ENCODE peak calls at places on chromosomes 3 and 15, in ten cellular contexts. E is AG09309; I is right atrium auricular region; V is suprapubic skin; R is fibroblast of lung; C is HFF-Myc; P is A549; G is cardiac muscle cell; U is CD8-positive, alpha-beta T cell; A is uterus. K is an unnamed sample.

GRCh38 chr15:101456079-101456791 is 33.3 kb downstream of the PCSK6 start:
- DNase-seq in E (no peak), I (no peak), V (no peak), R (no peak), C (no peak), P (no peak), G (no peak), U (no peak), A (no peak), K (no peak)

GRCh38 chr3:71180524-71180923 is 403.0 kb downstream of the FOXP1 start:
- DNase-seq in E (no peak), I (no peak), V (no peak), R (no peak), C (no peak), P (no peak), G (no peak), U (no peak), A (no peak), K (no peak)

GRCh38 chr3:84209473-84209872 is 749.3 kb upstream of the CADM2 start:
- DNase-seq in E (no peak), I (no peak), V (no peak), R (no peak), C (no peak), P (no peak), G (no peak), U (no peak), A (no peak), K (no peak)

GRCh38 chr3:184785106-184785505 is 26.9 kb upstream of the VPS8 start:
- DNase-seq in E (no peak), I (no peak), V (no peak), R (no peak), C (no peak), P (no peak), G (no peak), U (no peak), A (no peak), K (no peak)

GRCh38 chr3:31035681-31036080 is 141.2 kb upstream of the GADL1 start:
- DNase-seq in E (no peak), I (no peak), V (no peak), R (no peak), C (no peak), P (no peak), G (no peak), U (no peak), A (no peak), K (no peak)

GRCh38 chr3:172152294-172152649 is 112.9 kb downstream of the FNDC3B start:
- DNase-seq in E (no peak), I (no peak), V (no peak), R (no peak), C (no peak), P (no peak), G (peak), U (no peak), A (no peak), K (no peak)

GRCh38 chr3:128006061-128006470 is 46.2 kb upstream of the SEC61A1 start:
- DNase-seq in E (no peak), I (no peak), V (no peak), R (no peak), C (no peak), P (no peak), G (no peak), U (no peak), A (no peak), K (no peak)

GRCh38 chr3:183148056-183148455 is 14.5 kb downstream of the LAMP3 start:
- DNase-seq in E (peak), I (no peak), V (no peak), R (peak), C (no peak), P (no peak), G (peak), U (no peak), A (no peak), K (no peak)

GRCh38 chr15:49953421-49953820 is 165.6 kb downstream of the ATP8B4 start:
- DNase-seq in E (no peak), I (no peak), V (no peak), R (no peak), C (no peak), P (no peak), G (no peak), U (no peak), A (no peak), K (no peak)

GRCh38 chr3:65177879-65178484 is 490.2 kb upstream of the ADAMTS9 start:
- DNase-seq in E (peak), I (no peak), V (no peak), R (peak), C (no peak), P (no peak), G (peak), U (no peak), A (no peak), K (no peak)

GRCh38 chr3:182241777-182242556 is 530.2 kb downstream of the SOX2 start:
- DNase-seq in E (no peak), I (peak), V (no peak), R (peak), C (no peak), P (no peak), G (peak), U (no peak), A (peak), K (no peak)

GRCh38 chr3:72186485-72186864 is 401.5 kb upstream of the PROK2 start:
- DNase-seq in E (no peak), I (no peak), V (no peak), R (peak), C (no peak), P (no peak), G (peak), U (no peak), A (no peak), K (no peak)

GRCh38 chr15:61521961-61522360 is 292.9 kb upstream of the RORA start:
- DNase-seq in E (no peak), I (no peak), V (no peak), R (no peak), C (no peak), P (no peak), G (no peak), U (no peak), A (no peak), K (no peak)

GRCh38 chr3:138253609-138254008 is 66.5 kb downstream of the ARMC8 start:
- DNase-seq in E (no peak), I (no peak), V (no peak), R (no peak), C (no peak), P (no peak), G (no peak), U (no peak), A (no peak), K (no peak)

GRCh38 chr3:46642971-46643370 is 30.6 kb downstream of the FAM240A start:
- DNase-seq in E (no peak), I (no peak), V (no peak), R (no peak), C (no peak), P (no peak), G (no peak), U (no peak), A (no peak), K (no peak)

GRCh38 chr3:52063026-52063723 is 6.8 kb upstream of the DUSP7 start:
- DNase-seq in E (no peak), I (no peak), V (no peak), R (no peak), C (no peak), P (no peak), G (no peak), U (no peak), A (no peak), K (no peak)

GRCh38 chr3:44712455-44713075 is at the start of gene ZNF502:
- DNase-seq in E (peak), I (peak), V (peak), R (peak), C (peak), P (peak), G (peak), U (peak), A (peak), K (peak)

GRCh38 chr15:89654311-89654761 is 931 bp downstream of the KIF7 start:
- DNase-seq in E (peak), I (no peak), V (peak), R (peak), C (no peak), P (no peak), G (peak), U (no peak), A (no peak), K (no peak)

GRCh38 chr15:91965501-91966180 is 112.1 kb downstream of the SLCO3A1 start:
- DNase-seq in E (peak), I (no peak), V (no peak), R (peak), C (no peak), P (peak), G (peak), U (no peak), A (no peak), K (no peak)

GRCh38 chr3:30655187-30655812 is 48.9 kb downstream of the TGFBR2 start:
- DNase-seq in E (no peak), I (no peak), V (no peak), R (no peak), C (no peak), P (no peak), G (peak), U (peak), A (no peak), K (no peak)

GRCh38 chr3:135487261-135487660 is 478.3 kb upstream of the PPP2R3A start:
- DNase-seq in E (no peak), I (no peak), V (no peak), R (no peak), C (no peak), P (no peak), G (no peak), U (no peak), A (no peak), K (no peak)

GRCh38 chr3:192850501-192850981 is 67.1 kb downstream of the MB21D2 start:
- DNase-seq in E (no peak), I (no peak), V (no peak), R (no peak), C (peak), P (peak), G (peak), U (no peak), A (no peak), K (no peak)

GRCh38 chr15:31930967-31931366 is 99.3 kb upstream of the CHRNA7 start:
- DNase-seq in E (no peak), I (no peak), V (no peak), R (no peak), C (no peak), P (no peak), G (no peak), U (no peak), A (no peak), K (no peak)

GRCh38 chr3:126926684-126927404 is 56.1 kb upstream of the PLXNA1 start:
- DNase-seq in E (peak), I (peak), V (no peak), R (peak), C (no peak), P (no peak), G (peak), U (no peak), A (peak), K (no peak)

GRCh38 chr3:196969001-196969659 is 497 bp upstream of the PIGZ start:
- DNase-seq in E (no peak), I (no peak), V (no peak), R (no peak), C (no peak), P (no peak), G (no peak), U (peak), A (no peak), K (no peak)

GRCh38 chr3:113531826-113532697 is at the start of gene SIDT1:
- DNase-seq in E (no peak), I (no peak), V (no peak), R (no peak), C (no peak), P (peak), G (no peak), U (peak), A (no peak), K (peak)

GRCh38 chr3:178010306-178010705 is 525.9 kb upstream of the KCNMB2 start:
- DNase-seq in E (no peak), I (no peak), V (no peak), R (no peak), C (no peak), P (no peak), G (no peak), U (no peak), A (no peak), K (no peak)

GRCh38 chr3:16106050-16106449 is 68.4 kb upstream of the GALNT15 start:
- DNase-seq in E (no peak), I (no peak), V (no peak), R (no peak), C (no peak), P (no peak), G (no peak), U (no peak), A (no peak), K (no peak)

GRCh38 chr3:66039590-66039887 is 821 bp upstream of the MAGI1 start:
- DNase-seq in E (no peak), I (peak), V (no peak), R (no peak), C (no peak), P (peak), G (peak), U (no peak), A (peak), K (no peak)

GRCh38 chr15:38196116-38196515 is 56.5 kb upstream of the SPRED1 start:
- DNase-seq in E (peak), I (no peak), V (no peak), R (no peak), C (no peak), P (no peak), G (no peak), U (no peak), A (no peak), K (no peak)

GRCh38 chr3:144244662-144245061 is 273.0 kb downstream of the DIPK2A start:
- DNase-seq in E (no peak), I (no peak), V (no peak), R (no peak), C (no peak), P (peak), G (no peak), U (no peak), A (no peak), K (no peak)

GRCh38 chr3:95994338-95994737 is 820.1 kb upstream of the EPHA6 start:
- DNase-seq in E (no peak), I (no peak), V (no peak), R (no peak), C (no peak), P (no peak), G (no peak), U (no peak), A (no peak), K (no peak)

GRCh38 chr15:62506217-62506805 is 341.2 kb upstream of the C2CD4B start:
- DNase-seq in E (peak), I (no peak), V (no peak), R (peak), C (no peak), P (peak), G (peak), U (no peak), A (no peak), K (peak)

GRCh38 chr15:43267439-43267838 is 711 bp upstream of the TGM5 start:
- DNase-seq in E (no peak), I (peak), V (no peak), R (no peak), C (no peak), P (no peak), G (no peak), U (peak), A (no peak), K (no peak)

GRCh38 chr15:43266386-43266785 is 342 bp downstream of the TGM5 start:
- DNase-seq in E (no peak), I (peak), V (no peak), R (no peak), C (no peak), P (no peak), G (no peak), U (no peak), A (no peak), K (no peak)

GRCh38 chr15:43266834-43267233 is at the start of gene TGM5:
- DNase-seq in E (no peak), I (peak), V (no peak), R (no peak), C (no peak), P (no peak), G (no peak), U (peak), A (no peak), K (peak)

GRCh38 chr15:43270113-43270665 is 3.5 kb upstream of the TGM5 start:
- DNase-seq in E (no peak), I (peak), V (no peak), R (no peak), C (no peak), P (no peak), G (no peak), U (peak), A (no peak), K (no peak)

GRCh38 chr15:43268111-43269105 is 1.7 kb upstream of the TGM5 start:
- DNase-seq in E (no peak), I (peak), V (no peak), R (no peak), C (no peak), P (no peak), G (peak), U (no peak), A (no peak), K (no peak)
- TF ChIP-seq CTCF in E (peak), I (peak), V (no peak), R (peak), C (peak), P (no peak), G (peak), U (no peak), A (no peak), K (no peak)

GRCh38 chr3:141410408-141410807 is 42.1 kb downstream of the ZBTB38 start:
- DNase-seq in E (no peak), I (peak), V (no peak), R (peak), C (no peak), P (peak), G (peak), U (no peak), A (no peak), K (peak)
- H3K4me3 ChIP-seq in E (no peak), I (peak), V (no peak), R (no peak), C (no peak), P (no peak), G (no peak), U (no peak), A (no peak), K (no peak)

GRCh38 chr3:37741644-37742043 is 120.0 kb upstream of the CTDSPL start:
- DNase-seq in E (no peak), I (peak), V (no peak), R (peak), C (no peak), P (peak), G (peak), U (no peak), A (no peak), K (peak)
- TF ChIP-seq CTCF in E (peak), I (peak), V (peak), R (peak), C (peak), P (peak), G (peak), U (no peak), A (peak), K (peak)

GRCh38 chr15:67146875-67147381 is 81.5 kb downstream of the SMAD3 start:
- DNase-seq in E (peak), I (no peak), V (no peak), R (peak), C (no peak), P (peak), G (peak), U (no peak), A (peak), K (peak)

GRCh38 chr15:67148196-67148701 is 82.8 kb downstream of the SMAD3 start:
- DNase-seq in E (peak), I (no peak), V (no peak), R (peak), C (no peak), P (peak), G (peak), U (no peak), A (no peak), K (peak)

GRCh38 chr15:67146214-67146613 is 80.8 kb downstream of the SMAD3 start:
- DNase-seq in E (no peak), I (no peak), V (no peak), R (peak), C (no peak), P (peak), G (peak), U (no peak), A (peak), K (no peak)

GRCh38 chr15:67145710-67146109 is 80.3 kb downstream of the SMAD3 start:
- DNase-seq in E (no peak), I (no peak), V (no peak), R (no peak), C (no peak), P (no peak), G (no peak), U (no peak), A (peak), K (no peak)

DNA sequence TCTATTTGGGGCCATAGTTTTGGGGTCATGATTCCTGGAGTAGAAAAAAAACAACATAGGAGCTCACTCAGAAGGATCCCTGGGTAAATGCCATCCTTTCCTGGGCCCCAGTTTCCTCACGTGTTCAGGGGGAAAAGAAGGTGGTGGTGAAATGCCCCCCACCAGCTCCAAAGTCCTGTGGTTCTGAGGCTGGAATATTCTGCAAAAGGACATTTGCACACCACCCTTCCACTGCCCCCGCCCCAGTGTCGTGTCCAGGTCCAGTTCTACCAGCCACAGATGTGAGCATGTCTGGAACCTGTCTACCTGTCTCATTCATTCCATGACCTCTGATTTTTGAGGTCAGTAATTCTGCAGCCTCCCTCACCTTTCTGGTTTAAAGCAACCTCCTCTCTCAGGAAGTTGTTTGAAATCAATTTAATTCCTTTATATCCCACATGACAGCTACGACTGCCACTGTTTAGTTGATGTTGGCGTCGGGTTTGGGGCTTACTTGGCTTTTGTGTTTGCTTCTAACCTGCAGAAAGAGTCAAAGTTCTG is 82.1 kb downstream of the SMAD3 start:
- DNase-seq in E (no peak), I (no peak), V (no peak), R (no peak), C (no peak), P (no peak), G (no peak), U (no peak), A (no peak), K (no peak)
- H3K4me3 ChIP-seq in E (no peak), I (no peak), V (no peak), R (no peak), C (no peak), P (peak), G (no peak), U (no peak), A (no peak), K (no peak)

K was measured in LNCaP clone FGC.